ENCODE peak calls at places on chromosomes 11 and 22, in nine cellular contexts. J, O, Q, H, G, F, M, U and D are unnamed samples.
A peak's percentile ranks its signal among the peaks of the same experiment; 100 is the strongest.

GRCh38 chr11:33045551-33046255 is 6.3 kb downstream of the TCP11L1 start:
- DNase-seq in J (peak; percentile 88), O (no peak), Q (no peak), H (no peak), G (no peak), F (no peak), M (no peak), U (no peak), D (no peak)

GRCh38 chr11:84290647-84291046 is 1004.5 kb upstream of the CCDC90B start:
- DNase-seq in J (no peak), O (no peak), Q (no peak), H (no peak), G (no peak), F (no peak), M (no peak), U (no peak), D (no peak)

GRCh38 chr11:134360050-134360835 is 28.5 kb downstream of the GLB1L2 start:
- DNase-seq in J (peak; percentile 86), O (peak; percentile 84), Q (peak; percentile 91), H (peak; percentile 54), G (no peak), F (peak; percentile 95), M (peak; percentile 34), U (peak; percentile 93), D (peak; percentile 78)

GRCh38 chr11:1772270-1773130 is 8.8 kb upstream of the CTSD start:
- DNase-seq in J (peak; percentile 85), O (peak; percentile 65), Q (peak; percentile 79), H (no peak), G (no peak), F (peak; percentile 80), M (peak; percentile 79), U (peak; percentile 48), D (no peak)

GRCh38 chr22:49670610-49671330 is 156.9 kb downstream of the BRD1 start:
- DNase-seq in J (peak; percentile 51), O (no peak), Q (peak; percentile 77), H (peak; percentile 11), G (no peak), F (peak; percentile 54), M (no peak), U (peak; percentile 61), D (no peak)

GRCh38 chr11:100515087-100515486 is 172.0 kb upstream of the ARHGAP42 start:
- DNase-seq in J (no peak), O (no peak), Q (peak; percentile 10), H (no peak), G (no peak), F (peak; percentile 49), M (no peak), U (no peak), D (no peak)

GRCh38 chr11:62144641-62145255 is 20.9 kb downstream of the INCENP start:
- DNase-seq in J (peak; percentile 34), O (no peak), Q (no peak), H (no peak), G (no peak), F (peak; percentile 17), M (no peak), U (peak; percentile 47), D (no peak)

GRCh38 chr11:46391578-46392420 is at the start of gene CHRM4:
- DNase-seq in J (no peak), O (no peak), Q (peak; percentile 77), H (no peak), G (no peak), F (peak; percentile 67), M (no peak), U (peak; percentile 75), D (no peak)

GRCh38 chr11:6438979-6439571 is 1.7 kb downstream of the HPX start:
- DNase-seq in J (peak; percentile 79), O (peak; percentile 36), Q (peak; percentile 69), H (no peak), G (no peak), F (peak; percentile 68), M (peak; percentile 28), U (no peak), D (no peak)

GRCh38 chr11:2090172-2091111 is 48.7 kb downstream of the IGF2 start:
- DNase-seq in J (peak; percentile 29), O (no peak), Q (no peak), H (no peak), G (no peak), F (peak; percentile 15), M (no peak), U (peak; percentile 55), D (no peak)

GRCh38 chr22:42994917-42995562 is 19.9 kb downstream of the PACSIN2 start:
- DNase-seq in J (peak; percentile 71), O (peak; percentile 79), Q (no peak), H (no peak), G (no peak), F (no peak), M (peak; percentile 66), U (no peak), D (no peak)

GRCh38 chr11:80727315-80727714 is 1286.5 kb upstream of the TENM4 start:
- DNase-seq in J (peak; percentile 46), O (no peak), Q (peak; percentile 60), H (no peak), G (no peak), F (peak; percentile 61), M (no peak), U (no peak), D (no peak)

GRCh38 chr11:129412501-129412900 is 36.9 kb downstream of the BARX2 start:
- DNase-seq in J (peak; percentile 63), O (no peak), Q (no peak), H (no peak), G (no peak), F (no peak), M (no peak), U (no peak), D (no peak)

GRCh38 chr11:129416080-129416820 is 40.6 kb downstream of the BARX2 start:
- DNase-seq in J (no peak), O (no peak), Q (no peak), H (no peak), G (no peak), F (no peak), M (no peak), U (no peak), D (no peak)

GRCh38 chr11:129418039-129418438 is 42.4 kb downstream of the BARX2 start:
- DNase-seq in J (peak; percentile 72), O (no peak), Q (no peak), H (no peak), G (no peak), F (no peak), M (no peak), U (no peak), D (no peak)

GRCh38 chr11:129417458-129417857 is 41.8 kb downstream of the BARX2 start:
- DNase-seq in J (no peak), O (no peak), Q (no peak), H (no peak), G (no peak), F (no peak), M (no peak), U (no peak), D (no peak)

GRCh38 chr11:129414144-129414876 is 38.7 kb downstream of the BARX2 start:
- DNase-seq in J (peak; percentile 50), O (no peak), Q (no peak), H (no peak), G (no peak), F (no peak), M (no peak), U (no peak), D (no peak)
- H3K4me1 ChIP-seq in J (peaks cover 43% of the 10 kb centered on the region), O (no peaks in the 10 kb centered on the region), Q (no peaks in the 10 kb centered on the region), H (no peaks in the 10 kb centered on the region), G (no peaks in the 10 kb centered on the region), F (no peaks in the 10 kb centered on the region), M (no peaks in the 10 kb centered on the region), U (no peaks in the 10 kb centered on the region), D (no peaks in the 10 kb centered on the region)

GRCh38 chr11:121367434-121367833 is 74.9 kb downstream of the SC5D start:
- DNase-seq in J (peak; percentile 54), O (peak; percentile 32), Q (no peak), H (no peak), G (no peak), F (no peak), M (no peak), U (no peak), D (no peak)
- H3K27me3 ChIP-seq in J (no peaks in the 10 kb centered on the region), O (no peaks in the 10 kb centered on the region), Q (no peaks in the 10 kb centered on the region), H (no peaks in the 10 kb centered on the region), G (no peaks in the 10 kb centered on the region), F (no peaks in the 10 kb centered on the region), M (peaks cover 5% of the 10 kb centered on the region), U (no peaks in the 10 kb centered on the region), D (no peaks in the 10 kb centered on the region)

DNA sequence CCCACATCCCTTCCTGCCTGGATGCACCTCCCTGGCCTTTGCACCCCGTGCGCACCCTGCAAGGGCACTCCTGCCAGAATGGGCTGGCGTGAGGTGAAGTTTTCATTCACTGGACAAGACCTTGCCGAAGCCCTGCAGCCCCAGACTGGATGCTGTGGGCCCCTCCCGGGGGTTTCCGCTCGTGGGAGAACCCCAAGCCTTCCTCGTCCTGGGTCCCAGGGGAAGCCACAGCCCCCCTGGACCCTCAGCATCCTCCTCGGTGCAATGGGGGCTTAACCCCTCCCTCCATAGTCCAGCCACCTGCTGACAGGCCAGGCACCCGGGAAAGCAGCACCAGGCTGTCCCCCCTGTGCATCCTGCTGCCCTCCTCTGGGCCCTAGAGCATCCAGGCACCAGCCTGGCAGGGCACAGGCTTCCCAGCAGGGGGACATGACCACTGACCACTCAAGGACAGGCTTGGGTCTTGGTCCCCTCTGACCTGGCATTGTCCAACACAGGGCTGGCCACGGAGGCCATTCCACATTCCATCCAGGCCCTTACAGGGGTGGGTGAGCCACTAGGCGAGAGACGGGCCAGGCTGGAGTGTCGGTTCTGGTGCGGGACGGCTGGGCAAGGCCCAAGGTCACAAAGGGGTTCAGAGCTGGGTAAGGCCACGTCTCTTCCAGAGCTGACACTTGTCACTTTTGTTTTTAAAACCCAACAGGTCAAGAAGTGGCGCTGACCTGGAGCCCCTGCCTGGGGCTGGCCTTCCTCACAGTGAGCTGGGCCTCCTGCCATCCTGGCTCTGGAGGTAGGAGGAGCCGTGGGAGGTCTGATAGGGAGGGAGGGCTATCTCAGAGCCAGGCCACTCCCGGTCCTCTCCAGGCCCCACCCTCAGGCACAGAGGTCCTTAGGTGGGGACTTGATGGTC is 41.5 kb upstream of the PPARA start:
- DNase-seq in J (no peak), O (peak; percentile 43), Q (peak; percentile 17), H (peak; percentile 72), G (no peak), F (peak; percentile 63), M (peak; percentile 75), U (peak; percentile 77), D (peak; percentile 68)
- TF ChIP-seq CTCF in J (no peak), O (no peak), Q (no peak), H (no peak), G (no peak), F (no peak), M (no peak), U (no peak), D (peak; percentile 15)

DNA sequence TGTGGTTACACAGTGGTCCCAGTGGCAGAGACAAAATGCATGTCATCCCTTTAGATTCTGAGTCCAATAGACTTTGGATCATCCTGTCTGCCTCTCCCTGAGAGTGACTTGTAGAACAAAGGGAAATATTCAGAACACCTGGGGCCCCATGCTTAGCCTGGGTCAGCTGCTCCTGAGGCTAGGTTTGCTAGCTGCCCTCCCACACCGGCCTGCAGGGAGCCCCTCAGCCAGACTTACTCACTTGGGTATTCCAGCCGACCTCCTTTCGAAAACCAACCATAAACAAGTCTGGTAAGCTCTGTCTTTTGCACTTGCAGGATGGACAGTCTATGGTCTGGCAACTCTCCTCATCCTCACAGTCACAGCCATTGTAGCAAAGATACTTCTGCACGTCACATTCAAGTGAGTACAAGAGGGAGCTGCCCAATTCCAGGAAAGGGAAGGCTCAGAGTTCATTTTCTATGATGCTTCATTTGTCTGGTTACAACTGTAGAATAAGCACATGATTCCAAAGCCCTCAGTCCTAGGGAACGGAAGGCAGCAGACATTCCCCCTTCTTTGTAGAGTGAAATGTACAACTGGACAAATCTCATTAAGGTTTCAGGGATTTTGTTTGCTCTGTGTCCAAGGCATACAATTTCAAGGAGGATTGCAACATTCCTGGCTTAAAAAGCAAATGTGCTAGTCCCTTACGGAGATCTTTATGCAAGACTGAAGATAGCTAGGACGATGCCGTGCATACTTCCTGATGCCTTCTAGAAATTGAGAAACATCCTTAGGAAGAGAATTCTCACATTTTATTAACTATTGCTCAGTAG is 65.5 kb upstream of the EMID1 start:
- DNase-seq in J (peak; percentile 35), O (no peak), Q (no peak), H (no peak), G (no peak), F (no peak), M (no peak), U (peak; percentile 9), D (no peak)
- H3K4me1 ChIP-seq in J (no peaks in the 10 kb centered on the region), O (peaks cover 19% of the 10 kb centered on the region), Q (peaks cover 14% of the 10 kb centered on the region), H (no peaks in the 10 kb centered on the region), G (peaks cover 5% of the 10 kb centered on the region), F (peaks cover 11% of the 10 kb centered on the region), M (no peaks in the 10 kb centered on the region), U (no peaks in the 10 kb centered on the region), D (peaks cover 5% of the 10 kb centered on the region)